ENCODE peak calls at places on chromosomes 7 and 10, in eight cellular contexts. W is K562, N is uterus, M is body of pancreas, D is transverse colon, I is suprapubic skin, E is NB4, U is heart left ventricle. Q is an unnamed sample.

GRCh38 chr7:94289071-94289470 is 105.6 kb upstream of the COL1A2 start:
- DNase-seq in W (no peak), N (peak; percentile 86), M (peak; percentile 82), D (peak; percentile 48), I (no peak), E (peak; percentile 35), U (peak; percentile 57), Q (peak; percentile 65)

GRCh38 chr10:103592186-103593021 is 98.9 kb downstream of the NEURL1 start:
- DNase-seq in W (peak; percentile 79), N (peak; percentile 69), M (peak; percentile 49), D (peak; percentile 27), I (no peak), E (peak; percentile 68), U (no peak), Q (no peak)

GRCh38 chr7:959271-959670 is 4.8 kb upstream of the ADAP1 start:
- DNase-seq in W (no peak), N (no peak), M (no peak), D (peak; percentile 11), I (peak; percentile 35), E (no peak), U (no peak), Q (peak; percentile 80)

GRCh38 chr10:79374312-79375191 is 27.3 kb downstream of the PPIF start:
- DNase-seq in W (peak; percentile 88), N (peak; percentile 84), M (peak; percentile 83), D (peak; percentile 84), I (peak; percentile 87), E (peak; percentile 75), U (peak; percentile 83), Q (peak; percentile 96)

GRCh38 chr7:45563804-45564461 is 10.2 kb upstream of the ADCY1 start:
- DNase-seq in W (no peak), N (no peak), M (no peak), D (no peak), I (no peak), E (no peak), U (no peak), Q (no peak)

GRCh38 chr10:131949041-131949862 is 32.5 kb downstream of the BNIP3 start:
- DNase-seq in W (no peak), N (no peak), M (peak; percentile 97), D (no peak), I (peak; percentile 61), E (no peak), U (no peak), Q (no peak)

GRCh38 chr10:49634053-49634660 is 20.3 kb downstream of the CHAT start:
- DNase-seq in W (no peak), N (no peak), M (no peak), D (no peak), I (peak; percentile 16), E (no peak), U (no peak), Q (peak; percentile 76)

GRCh38 chr10:105328441-105328840 is 687.4 kb downstream of the SORCS3 start:
- DNase-seq in W (no peak), N (no peak), M (no peak), D (no peak), I (no peak), E (no peak), U (no peak), Q (no peak)

GRCh38 chr10:75646218-75646915 is 214.9 kb downstream of the LRMDA start:
- DNase-seq in W (no peak), N (no peak), M (no peak), D (no peak), I (no peak), E (no peak), U (no peak), Q (no peak)

GRCh38 chr7:116170180-116170579 is 40.2 kb upstream of the TES start:
- DNase-seq in W (no peak), N (no peak), M (no peak), D (no peak), I (no peak), E (no peak), U (no peak), Q (no peak)

GRCh38 chr10:133326745-133327650 is 9.7 kb downstream of the CALY start:
- DNase-seq in W (no peak), N (no peak), M (no peak), D (no peak), I (no peak), E (no peak), U (no peak), Q (no peak)

GRCh38 chr10:124994573-124995473 is 52.9 kb downstream of the ZRANB1 start:
- DNase-seq in W (no peak), N (no peak), M (no peak), D (no peak), I (peak; percentile 62), E (no peak), U (no peak), Q (peak; percentile 84)

GRCh38 chr7:11746591-11746990 is 85.4 kb downstream of the THSD7A start:
- DNase-seq in W (no peak), N (no peak), M (no peak), D (no peak), I (no peak), E (no peak), U (no peak), Q (no peak)

GRCh38 chr7:113015038-113015645 is 71.5 kb downstream of the GPR85 start:
- DNase-seq in W (no peak), N (no peak), M (no peak), D (no peak), I (no peak), E (peak; percentile 46), U (no peak), Q (no peak)
- TF ChIP-seq CTCF in W (peak; percentile 48), N (peak; percentile 38), M (peak; percentile 56), D (no peak), I (no peak), E (peak; percentile 24), U (peak; percentile 53), Q (no peak)

GRCh38 chr7:97971120-97971989 is 18.6 kb downstream of the OCM2 start:
- DNase-seq in W (peak; percentile 26), N (no peak), M (peak; percentile 38), D (peak; percentile 16), I (no peak), E (peak; percentile 75), U (no peak), Q (no peak)

GRCh38 chr7:97973206-97973658 is 16.8 kb downstream of the OCM2 start:
- DNase-seq in W (peak; percentile 24), N (no peak), M (peak; percentile 95), D (no peak), I (no peak), E (no peak), U (no peak), Q (no peak)

DNA sequence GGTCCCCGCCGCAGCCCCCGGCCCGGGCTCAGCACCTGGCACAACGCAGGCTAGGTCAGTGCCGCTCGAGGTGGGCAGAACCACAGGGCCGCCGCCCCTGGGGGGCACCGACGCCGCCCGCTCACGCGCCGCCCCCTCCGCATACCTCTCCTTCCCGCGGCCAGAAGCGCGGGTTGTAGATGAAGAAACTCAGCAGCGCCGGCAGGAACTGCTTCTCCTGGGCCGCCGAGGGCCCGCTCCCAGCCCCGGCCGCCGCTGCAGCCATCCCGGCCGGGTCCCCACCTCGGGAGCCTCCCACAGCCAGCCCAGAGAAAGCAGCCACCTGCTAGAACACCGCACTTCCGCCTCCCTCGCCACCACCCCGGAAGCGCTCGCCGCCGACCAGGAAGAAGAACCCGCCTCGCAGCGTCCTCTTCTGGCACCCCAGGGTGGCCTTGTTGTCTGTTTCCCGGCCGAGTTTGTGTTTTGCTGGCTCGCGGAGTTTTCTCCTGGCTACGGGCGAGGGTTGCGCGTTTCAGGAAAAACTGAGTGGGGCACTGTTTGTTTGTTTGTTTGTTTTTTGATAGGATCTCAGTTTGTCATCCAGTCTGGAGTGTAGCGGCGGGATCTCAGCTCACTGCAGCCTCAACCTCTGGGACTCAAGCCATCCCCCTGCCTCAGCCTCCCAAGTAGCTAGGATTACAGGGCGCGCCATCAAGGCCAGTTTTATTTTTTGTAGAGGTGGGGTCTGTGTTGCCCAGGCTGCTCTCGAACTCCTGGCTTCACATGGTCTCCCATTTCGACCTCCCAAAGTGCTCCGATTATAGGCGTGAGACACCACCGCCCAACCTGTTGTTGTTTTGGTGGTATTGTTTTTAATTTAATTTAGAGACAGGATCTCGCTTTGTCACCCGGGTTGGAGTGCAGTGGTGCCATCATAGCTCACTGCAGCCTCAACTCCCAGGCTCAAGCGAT is 17.7 kb downstream of the OCM2 start:
- DNase-seq in W (peak; percentile 93), N (peak; percentile 50), M (peak; percentile 90), D (peak; percentile 87), I (peak; percentile 86), E (peak; percentile 94), U (peak; percentile 80), Q (peak; percentile 70)
- TF ChIP-seq POLR2A in W (peak; percentile 86), N (no peak), M (peak; percentile 72), D (peak; percentile 51), I (no peak), E (peak; percentile 75), U (peak; percentile 28), Q (no peak)

DNA sequence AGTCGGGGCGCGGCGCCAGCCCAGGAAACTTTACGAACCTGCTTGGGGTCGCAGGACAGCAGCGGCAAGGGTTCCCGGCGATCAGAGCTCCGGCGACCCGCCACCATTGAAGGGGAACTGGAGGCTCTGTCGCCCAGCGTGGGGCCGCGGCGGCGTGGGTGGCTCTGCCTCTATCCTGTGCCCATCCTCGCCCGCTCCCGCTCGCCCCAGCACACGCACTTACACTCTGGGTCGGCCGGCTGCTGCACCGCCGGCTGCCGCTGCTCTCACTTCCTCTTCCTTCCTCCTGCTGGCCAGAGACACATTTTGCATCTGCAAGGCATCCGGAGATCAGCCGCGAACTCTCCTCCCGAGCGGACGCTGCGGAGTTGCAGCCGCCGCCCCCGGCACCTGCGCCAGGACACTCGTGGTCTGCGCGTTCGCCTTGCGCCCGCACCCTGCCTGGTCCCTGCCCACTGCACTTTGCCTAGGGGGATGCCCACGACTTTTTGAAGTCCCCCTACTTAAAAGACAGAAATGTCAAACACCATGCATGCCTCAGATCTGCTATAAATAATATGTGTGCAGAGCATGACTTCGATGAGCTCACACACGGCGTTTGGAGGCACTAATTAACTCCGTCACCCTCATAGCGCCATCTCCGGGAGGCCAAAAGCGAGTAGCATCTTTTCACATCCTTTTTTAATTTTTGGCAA is at the start of gene ELMO1:
- DNase-seq in W (peak; percentile 23), N (peak; percentile 46), M (peak; percentile 74), D (peak; percentile 84), I (peak; percentile 87), E (peak; percentile 98), U (peak; percentile 79), Q (peak; percentile 67)
- TF ChIP-seq CTCF in W (peak; percentile 53), N (peak; percentile 49), M (peak; percentile 52), D (peak; percentile 78), I (peak; percentile 24), E (peak; percentile 29), U (peak; percentile 54), Q (peak; percentile 40)

GRCh38 chr7:2239242-2239641 is 2.8 kb downstream of the MRM2 start:
- DNase-seq in W (no peak), N (no peak), M (no peak), D (no peak), I (no peak), E (no peak), U (no peak), Q (no peak)

GRCh38 chr7:2233876-2234275 is 1.1 kb upstream of the MAD1L1 start:
- DNase-seq in W (no peak), N (no peak), M (no peak), D (no peak), I (no peak), E (no peak), U (no peak), Q (no peak)

GRCh38 chr7:2232766-2233520 is at the start of gene MAD1L1:
- DNase-seq in W (peak; percentile 88), N (peak; percentile 88), M (peak; percentile 89), D (peak; percentile 93), I (peak; percentile 92), E (peak; percentile 97), U (peak; percentile 91), Q (peak; percentile 85)

GRCh38 chr7:2241580-2242540 is at the start of the genes MRM2 and NUDT1:
- DNase-seq in W (peak; percentile 90), N (peak; percentile 74), M (peak; percentile 85), D (peak; percentile 87), I (peak; percentile 89), E (peak; percentile 89), U (peak; percentile 82), Q (peak; percentile 66)

GRCh38 chr7:2237109-2237602 is 4.4 kb upstream of the MAD1L1 start:
- DNase-seq in W (no peak), N (no peak), M (peak; percentile 67), D (peak; percentile 63), I (no peak), E (peak; percentile 67), U (peak; percentile 44), Q (peak; percentile 62)
- TF ChIP-seq POLR2A in W (peak; percentile 29), N (no peak), M (no peak), D (no peak), I (no peak), E (no peak), U (no peak), Q (no peak)